ENCODE peak calls at places on chromosomes 16 and 17, in five cellular contexts. V, E, A, U and W are unnamed samples.

GRCh38 chr16:35797811-35798210 is 2338.4 kb downstream of the TP53TG3F start:
- DNase-seq in U (no peak), E (no peak), A (no peak), V (no peak), W (no peak)

GRCh38 chr16:74691093-74691855 is 9.4 kb downstream of the MLKL start:
- DNase-seq in E (peak; percentile 60), V (peak; percentile 49), U (no peak), A (no peak), W (no peak)

GRCh38 chr17:75155191-75155601 is 884 bp upstream of the JPT1 start:
- DNase-seq in V (no peak), A (no peak), E (no peak), U (peak; percentile 23), W (no peak)

GRCh38 chr17:73278049-73278464 is 16.4 kb upstream of the CPSF4L start:
- DNase-seq in A (no peak), E (no peak), V (no peak), U (no peak), W (no peak)

GRCh38 chr17:63140255-63140654 is 174.2 kb downstream of the TANC2 start:
- DNase-seq in A (no peak), U (no peak), E (peak; percentile 65), V (peak; percentile 48), W (peak; percentile 61)

GRCh38 chr17:497587-498034 is 145.0 kb upstream of the RPH3AL start:
- DNase-seq in E (no peak), A (no peak), U (no peak), V (no peak), W (no peak)

GRCh38 chr17:32634167-32634566 is 147.4 kb downstream of the CDK5R1 start:
- DNase-seq in E (no peak), U (no peak), V (peak; percentile 3), A (no peak), W (peak; percentile 6)

GRCh38 chr16:10852948-10853347 is 24.1 kb upstream of the CIITA start:
- DNase-seq in A (no peak), E (no peak), U (no peak), V (no peak), W (no peak)

GRCh38 chr17:32503251-32504165 is 16.7 kb downstream of the CDK5R1 start:
- DNase-seq in A (no peak), V (peak; percentile 49), E (peak; percentile 27), U (no peak), W (peak; percentile 97)

GRCh38 chr16:27982184-27982583 is 81.3 kb downstream of the GSG1L start:
- DNase-seq in E (no peak), V (no peak), U (no peak), A (no peak), W (no peak)

GRCh38 chr17:57810740-57811632 is 38.9 kb downstream of the MRPS23 start:
- DNase-seq in A (no peak), E (peak; percentile 50), U (no peak), V (peak; percentile 69), W (no peak)

GRCh38 chr17:56269998-56270397 is 116.7 kb downstream of the ANKFN1 start:
- DNase-seq in V (peak; percentile 11), E (no peak), U (no peak), A (no peak), W (no peak)

GRCh38 chr17:82743344-82744219 is 8.2 kb downstream of the FN3K start:
- DNase-seq in E (no peak), V (no peak), U (peak; percentile 33), A (no peak), W (no peak)

GRCh38 chr17:39213852-39214251 is 11.9 kb downstream of the STAC2 start:
- DNase-seq in E (peak; percentile 55), U (no peak), A (no peak), V (peak; percentile 45), W (no peak)

GRCh38 chr17:72719582-72720493 is 372.6 kb downstream of the SLC39A11 start:
- DNase-seq in E (peak; percentile 65), A (no peak), V (no peak), U (no peak), W (no peak)

GRCh38 chr16:72050769-72051464 is 3.4 kb upstream of the HP start:
- DNase-seq in U (no peak), A (no peak), E (peak; percentile 32), V (peak; percentile 4), W (no peak)

GRCh38 chr17:75996665-75997590 is 3.7 kb upstream of the CDK3 start:
- DNase-seq in E (peak; percentile 73), U (no peak), V (peak; percentile 81), A (peak; percentile 32), W (peak; percentile 84)

GRCh38 chr17:74639704-74640142 is 16.2 kb upstream of the CD300E start:
- DNase-seq in A (no peak), E (no peak), V (no peak), U (no peak), W (peak; percentile 52)

GRCh38 chr17:68291836-68292688 is 767 bp downstream of the ARSG start:
- DNase-seq in V (peak; percentile 63), E (peak; percentile 85), U (peak; percentile 74), A (peak; percentile 76), W (peak; percentile 98)

GRCh38 chr16:49834496-49835009 is 21.4 kb downstream of the ZNF423 start:
- DNase-seq in A (peak; percentile 37), U (peak; percentile 63), V (no peak), E (no peak), W (no peak)

GRCh38 chr16:29852654-29853053 is 10.4 kb downstream of the CDIPT start:
- DNase-seq in V (peak; percentile 81), E (peak; percentile 48), A (no peak), U (no peak), W (no peak)

GRCh38 chr17:77209330-77209748 is 68.6 kb downstream of the SEC14L1 start:
- DNase-seq in E (no peak), V (no peak), A (no peak), U (peak; percentile 5), W (no peak)

GRCh38 chr17:79338589-79338988 is 264.0 kb downstream of the ENGASE start:
- DNase-seq in U (no peak), E (peak; percentile 8), A (no peak), V (peak; percentile 40), W (no peak)

GRCh38 chr16:89122322-89122831 is 28.7 kb downstream of the ACSF3 start:
- DNase-seq in U (peak; percentile 11), V (no peak), A (no peak), E (no peak), W (peak; percentile 68)

GRCh38 chr17:72587773-72588511 is 467.1 kb downstream of the SOX9 start:
- DNase-seq in U (no peak), V (peak; percentile 53), A (no peak), E (peak; percentile 69), W (peak; percentile 56)

GRCh38 chr16:29702307-29702706 is 23.3 kb downstream of the QPRT start:
- DNase-seq in E (no peak), A (no peak), U (no peak), V (no peak), W (peak; percentile 75)

GRCh38 chr17:45900723-45901415 is 6.5 kb downstream of the MAPT start:
- DNase-seq in A (no peak), E (no peak), U (no peak), V (no peak), W (no peak)

GRCh38 chr16:2518823-2519710 is 1.1 kb upstream of the AMDHD2 start:
- DNase-seq in U (no peak), A (no peak), E (no peak), V (no peak), W (no peak)

GRCh38 chr17:68122587-68122986 is 87.1 kb downstream of the KPNA2 start:
- DNase-seq in U (no peak), V (no peak), E (no peak), A (no peak), W (no peak)

GRCh38 chr16:35752012-35752772 is 2292.8 kb downstream of the TP53TG3F start:
- DNase-seq in E (no peak), A (no peak), V (no peak), U (no peak), W (no peak)

GRCh38 chr16:78780808-78781207 is 681.4 kb downstream of the WWOX start:
- DNase-seq in V (no peak), E (no peak), A (no peak), U (no peak), W (no peak)

GRCh38 chr16:10126686-10127085 is 55.5 kb downstream of the GRIN2A start:
- DNase-seq in U (no peak), A (no peak), E (peak; percentile 3), V (peak; percentile 87), W (no peak)

GRCh38 chr17:69501591-69502468 is 87.3 kb downstream of the MAP2K6 start:
- DNase-seq in V (peak; percentile 11), U (peak; percentile 17), E (peak; percentile 88), A (peak; percentile 52), W (peak; percentile 18)

GRCh38 chr17:65634533-65634932 is 73.1 kb upstream of the AXIN2 start:
- DNase-seq in U (no peak), V (no peak), A (no peak), E (no peak), W (no peak)